ENCODE peak calls at places on chromosome 17, in eight cellular contexts. One of them, this sample, is unnamed.

GRCh38 chr17:73013816-73014663 is 78.4 kb downstream of the SLC39A11 start:
- DNase-seq in SK-N-MC: no peak
- DNase-seq in neural progenitor cell: peak; percentile 44
- DNase-seq in hepatocyte: no peak
- DNase-seq in GM23338: peak; percentile 34
- DNase-seq in MM.1S: no peak
- DNase-seq in astrocyte: peak; percentile 33
- DNase-seq in GM23248: peak; percentile 3
- DNase-seq in this sample: peak; percentile 12

GRCh38 chr17:32553168-32553567 is 66.4 kb downstream of the CDK5R1 start:
- DNase-seq in SK-N-MC: no peak
- DNase-seq in neural progenitor cell: no peak
- DNase-seq in hepatocyte: no peak
- DNase-seq in GM23338: no peak
- DNase-seq in MM.1S: no peak
- DNase-seq in astrocyte: no peak
- DNase-seq in GM23248: no peak
- DNase-seq in this sample: no peak

GRCh38 chr17:37220609-37220953 is 155.2 kb upstream of the C17orf78 start:
- DNase-seq in SK-N-MC: no peak
- DNase-seq in neural progenitor cell: peak; percentile 57
- DNase-seq in hepatocyte: peak; percentile 28
- DNase-seq in GM23338: peak; percentile 60
- DNase-seq in MM.1S: peak; percentile 12
- DNase-seq in astrocyte: no peak
- DNase-seq in GM23248: peak; percentile 65
- DNase-seq in this sample: no peak

GRCh38 chr17:10276436-10276835 is 78.0 kb upstream of the GAS7 start:
- DNase-seq in SK-N-MC: no peak
- DNase-seq in neural progenitor cell: peak; percentile 11
- DNase-seq in hepatocyte: no peak
- DNase-seq in GM23338: peak; percentile 44
- DNase-seq in MM.1S: no peak
- DNase-seq in astrocyte: no peak
- DNase-seq in GM23248: no peak
- DNase-seq in this sample: no peak

GRCh38 chr17:64515419-64515818 is 8.6 kb downstream of the CEP95 start:
- DNase-seq in SK-N-MC: no peak
- DNase-seq in neural progenitor cell: no peak
- DNase-seq in hepatocyte: no peak
- DNase-seq in GM23338: no peak
- DNase-seq in MM.1S: no peak
- DNase-seq in astrocyte: no peak
- DNase-seq in GM23248: no peak
- DNase-seq in this sample: no peak

GRCh38 chr17:58446086-58446485 is 28.8 kb upstream of the RNF43 start:
- DNase-seq in SK-N-MC: no peak
- DNase-seq in neural progenitor cell: no peak
- DNase-seq in hepatocyte: no peak
- DNase-seq in GM23338: peak; percentile 17
- DNase-seq in MM.1S: no peak
- DNase-seq in astrocyte: no peak
- DNase-seq in GM23248: no peak
- DNase-seq in this sample: no peak

GRCh38 chr17:80795737-80796136 is 195.9 kb upstream of the CHMP6 start:
- DNase-seq in SK-N-MC: no peak
- DNase-seq in neural progenitor cell: no peak
- DNase-seq in hepatocyte: no peak
- DNase-seq in GM23338: no peak
- DNase-seq in MM.1S: no peak
- DNase-seq in astrocyte: no peak
- DNase-seq in GM23248: no peak
- DNase-seq in this sample: peak; percentile 19

GRCh38 chr17:82332669-82333278 is 792 bp downstream of the SECTM1 start:
- DNase-seq in SK-N-MC: no peak
- DNase-seq in neural progenitor cell: no peak
- DNase-seq in hepatocyte: peak; percentile 76
- DNase-seq in GM23338: peak; percentile 37
- DNase-seq in MM.1S: peak; percentile 71
- DNase-seq in astrocyte: peak; percentile 54
- DNase-seq in GM23248: peak; percentile 84
- DNase-seq in this sample: peak; percentile 62

GRCh38 chr17:18362509-18363020 is 785 bp downstream of the SHMT1 start:
- DNase-seq in SK-N-MC: no peak
- DNase-seq in neural progenitor cell: peak; percentile 55
- DNase-seq in hepatocyte: peak; percentile 52
- DNase-seq in GM23338: peak; percentile 50
- DNase-seq in MM.1S: peak; percentile 21
- DNase-seq in astrocyte: peak; percentile 18
- DNase-seq in GM23248: peak; percentile 12
- DNase-seq in this sample: peak; percentile 33

GRCh38 chr17:1001640-1002411 is 4.9 kb downstream of the TIMM22 start:
- DNase-seq in SK-N-MC: no peak
- DNase-seq in neural progenitor cell: no peak
- DNase-seq in hepatocyte: no peak
- DNase-seq in GM23338: no peak
- DNase-seq in MM.1S: no peak
- DNase-seq in astrocyte: peak; percentile 72
- DNase-seq in GM23248: peak; percentile 87
- DNase-seq in this sample: peak; percentile 78

GRCh38 chr17:34620458-34620857 is 41.1 kb downstream of the TMEM132E start:
- DNase-seq in SK-N-MC: no peak
- DNase-seq in neural progenitor cell: no peak
- DNase-seq in hepatocyte: no peak
- DNase-seq in GM23338: no peak
- DNase-seq in MM.1S: no peak
- DNase-seq in astrocyte: no peak
- DNase-seq in GM23248: no peak
- DNase-seq in this sample: no peak

GRCh38 chr17:29590261-29590978 is 972 bp upstream of the GIT1 start:
- DNase-seq in SK-N-MC: no peak
- DNase-seq in neural progenitor cell: no peak
- DNase-seq in hepatocyte: no peak
- DNase-seq in GM23338: no peak
- DNase-seq in MM.1S: no peak
- DNase-seq in astrocyte: peak; percentile 62
- DNase-seq in GM23248: peak; percentile 87
- DNase-seq in this sample: peak; percentile 71

GRCh38 chr17:35082073-35082657 is 18.7 kb upstream of the RFFL start:
- DNase-seq in SK-N-MC: peak; percentile 71
- DNase-seq in neural progenitor cell: no peak
- DNase-seq in hepatocyte: no peak
- DNase-seq in GM23338: no peak
- DNase-seq in MM.1S: peak; percentile 68
- DNase-seq in astrocyte: peak; percentile 87
- DNase-seq in GM23248: peak; percentile 87
- DNase-seq in this sample: peak; percentile 90

GRCh38 chr17:43924558-43924957 is 17.2 kb upstream of the MPP2 start:
- DNase-seq in SK-N-MC: no peak
- DNase-seq in neural progenitor cell: no peak
- DNase-seq in hepatocyte: peak; percentile 33
- DNase-seq in GM23338: no peak
- DNase-seq in MM.1S: no peak
- DNase-seq in astrocyte: no peak
- DNase-seq in GM23248: no peak
- DNase-seq in this sample: no peak

GRCh38 chr17:43932357-43932756 is 9.9 kb downstream of the PPY start:
- DNase-seq in SK-N-MC: no peak
- DNase-seq in neural progenitor cell: no peak
- DNase-seq in hepatocyte: no peak
- DNase-seq in GM23338: no peak
- DNase-seq in MM.1S: no peak
- DNase-seq in astrocyte: no peak
- DNase-seq in GM23248: no peak
- DNase-seq in this sample: no peak

GRCh38 chr17:43931062-43931571 is 11.2 kb downstream of the PPY start:
- DNase-seq in SK-N-MC: no peak
- DNase-seq in neural progenitor cell: no peak
- DNase-seq in hepatocyte: peak; percentile 56
- DNase-seq in GM23338: no peak
- DNase-seq in MM.1S: no peak
- DNase-seq in astrocyte: no peak
- DNase-seq in GM23248: no peak
- DNase-seq in this sample: no peak

GRCh38 chr17:43928606-43929005 is 13.7 kb downstream of the PPY start:
- DNase-seq in SK-N-MC: no peak
- DNase-seq in neural progenitor cell: no peak
- DNase-seq in hepatocyte: peak; percentile 32
- DNase-seq in GM23338: no peak
- DNase-seq in MM.1S: no peak
- DNase-seq in astrocyte: no peak
- DNase-seq in GM23248: no peak
- DNase-seq in this sample: no peak

DNA sequence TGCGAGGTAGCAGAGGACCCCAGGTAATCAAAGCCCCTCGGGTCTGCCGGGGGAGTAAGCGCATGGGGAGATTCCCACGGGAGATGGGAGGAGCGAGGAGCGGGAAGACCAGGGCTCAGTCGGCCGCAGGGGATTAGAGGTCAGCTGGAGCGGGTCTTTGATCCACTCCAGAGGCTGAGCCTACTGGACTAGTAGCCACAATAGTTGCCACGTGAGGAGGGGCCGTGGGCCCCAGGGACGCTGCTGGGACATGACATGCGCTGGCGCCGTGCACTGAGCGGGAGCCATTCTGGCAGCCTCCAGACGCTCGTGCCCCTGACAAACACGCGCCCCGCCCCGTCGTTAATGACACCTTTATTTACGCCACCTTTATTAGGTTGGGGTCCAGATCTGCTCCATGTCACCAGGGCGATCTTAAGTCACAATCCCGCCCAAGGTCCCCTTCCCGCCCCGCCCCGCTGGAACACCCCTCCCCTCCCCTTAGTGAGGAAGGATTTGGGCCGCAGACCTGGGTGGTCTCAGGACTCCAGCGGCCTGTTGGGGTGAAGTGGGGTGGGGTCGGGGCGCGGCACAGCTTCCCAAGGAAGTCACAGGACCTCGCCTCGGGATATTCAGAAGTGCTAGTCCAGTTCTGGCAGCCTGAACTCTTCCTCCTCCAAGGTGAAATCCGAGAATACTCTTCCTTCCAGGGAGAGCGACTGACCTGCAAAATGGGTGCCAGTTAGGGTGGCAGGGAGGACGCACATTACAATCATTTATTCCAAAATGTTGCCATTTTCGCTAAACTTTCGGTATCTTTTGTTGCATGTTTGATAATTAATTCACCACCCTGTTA is 15.0 kb downstream of the PPY start:
- DNase-seq in SK-N-MC: no peak
- DNase-seq in neural progenitor cell: peak; percentile 69
- DNase-seq in hepatocyte: peak; percentile 38
- DNase-seq in GM23338: no peak
- DNase-seq in MM.1S: no peak
- DNase-seq in astrocyte: no peak
- DNase-seq in GM23248: peak; percentile 36
- DNase-seq in this sample: no peak
- TF ChIP-seq EZH2 in SK-N-MC: no peak
- TF ChIP-seq EZH2 in neural progenitor cell: peak; percentile 37
- TF ChIP-seq EZH2 in hepatocyte: no peak
- TF ChIP-seq EZH2 in GM23338: peak; percentile 33
- TF ChIP-seq EZH2 in MM.1S: no peak
- TF ChIP-seq EZH2 in astrocyte: peak; percentile 78
- TF ChIP-seq EZH2 in GM23248: no peak
- TF ChIP-seq EZH2 in this sample: no peak

GRCh38 chr17:76077582-76078110 is 1.3 kb upstream of the ZACN start:
- DNase-seq in SK-N-MC: no peak
- DNase-seq in neural progenitor cell: no peak
- DNase-seq in hepatocyte: no peak
- DNase-seq in GM23338: peak; percentile 20
- DNase-seq in MM.1S: no peak
- DNase-seq in astrocyte: no peak
- DNase-seq in GM23248: no peak
- DNase-seq in this sample: no peak
- TF ChIP-seq EZH2 in SK-N-MC: no peak
- TF ChIP-seq EZH2 in neural progenitor cell: no peak
- TF ChIP-seq EZH2 in hepatocyte: no peak
- TF ChIP-seq EZH2 in GM23338: no peak
- TF ChIP-seq EZH2 in MM.1S: no peak
- TF ChIP-seq EZH2 in astrocyte: peak; percentile 21
- TF ChIP-seq EZH2 in GM23248: peak; percentile 71
- TF ChIP-seq EZH2 in this sample: peak; percentile 37

DNA sequence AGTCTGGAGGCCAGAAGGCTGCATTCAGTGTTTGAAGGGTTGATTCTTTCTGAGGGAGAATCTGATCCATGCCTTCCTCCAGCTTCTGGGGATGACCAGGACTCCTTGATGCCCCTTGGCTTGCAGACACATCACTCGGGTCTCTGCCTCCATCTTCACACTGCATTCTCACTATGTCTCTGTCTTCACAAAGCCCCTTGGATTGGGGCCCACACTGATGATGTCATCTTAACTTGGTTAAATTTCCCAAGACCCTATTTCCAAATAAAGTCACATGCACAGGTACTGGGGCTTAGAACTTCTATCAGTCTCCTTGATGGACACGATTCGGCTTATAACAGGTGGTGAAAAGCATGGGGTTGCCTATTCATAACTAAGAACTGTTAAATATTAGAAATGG is 112.1 kb upstream of the MYOCD start:
- DNase-seq in SK-N-MC: no peak
- DNase-seq in neural progenitor cell: no peak
- DNase-seq in hepatocyte: no peak
- DNase-seq in GM23338: no peak
- DNase-seq in MM.1S: no peak
- DNase-seq in astrocyte: no peak
- DNase-seq in GM23248: no peak
- DNase-seq in this sample: no peak
- TF ChIP-seq EZH2 in SK-N-MC: no peak
- TF ChIP-seq EZH2 in neural progenitor cell: no peak
- TF ChIP-seq EZH2 in hepatocyte: no peak
- TF ChIP-seq EZH2 in GM23338: no peak
- TF ChIP-seq EZH2 in MM.1S: no peak
- TF ChIP-seq EZH2 in astrocyte: no peak
- TF ChIP-seq EZH2 in GM23248: no peak
- TF ChIP-seq EZH2 in this sample: no peak

DNA sequence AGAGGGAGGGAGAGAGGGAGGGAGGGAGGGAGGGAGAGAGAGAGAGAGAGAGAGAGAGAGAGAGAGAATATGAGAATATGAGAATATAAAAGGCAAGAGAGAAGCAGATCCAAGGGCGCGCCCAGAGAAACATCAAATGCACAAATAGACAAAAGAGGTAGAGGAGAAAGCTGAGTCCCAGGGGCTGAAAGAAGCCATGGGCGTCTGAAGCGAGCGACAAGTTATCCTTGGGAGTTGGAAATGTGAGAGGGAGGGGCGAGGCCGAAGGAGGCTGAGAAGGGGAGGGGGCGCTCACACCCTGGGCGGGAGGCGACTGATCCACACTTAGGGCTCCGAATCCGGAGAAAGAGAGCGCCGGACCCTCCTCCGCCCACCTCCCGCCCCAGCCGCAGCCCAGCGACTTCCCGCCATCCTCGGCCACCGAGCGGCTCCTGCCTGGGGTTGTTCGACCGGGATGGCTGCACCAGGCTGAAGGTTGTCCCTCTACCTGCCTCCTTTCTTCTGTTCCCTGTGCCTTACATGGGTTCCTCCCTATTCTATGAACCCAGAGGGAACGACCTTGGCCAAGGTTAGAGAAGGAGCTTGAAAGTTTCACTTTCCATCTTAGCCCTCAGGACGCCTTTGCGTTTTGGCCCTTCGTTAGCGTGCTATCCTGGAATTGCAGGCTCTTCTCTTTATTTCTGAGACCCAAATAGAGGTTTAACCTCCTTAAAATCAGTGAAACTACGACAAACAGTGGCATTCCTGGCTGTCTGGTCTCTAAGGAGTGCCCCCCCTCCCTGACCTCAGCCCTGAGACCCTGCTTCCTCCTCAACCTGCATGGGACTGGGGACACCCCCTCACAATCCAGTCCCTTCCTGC is 21.2 kb upstream of the HOXB9 start:
- DNase-seq in SK-N-MC: no peak
- DNase-seq in neural progenitor cell: peak; percentile 45
- DNase-seq in hepatocyte: no peak
- DNase-seq in GM23338: peak; percentile 80
- DNase-seq in MM.1S: peak; percentile 70
- DNase-seq in astrocyte: no peak
- DNase-seq in GM23248: peak; percentile 36
- DNase-seq in this sample: peak; percentile 21
- TF ChIP-seq EZH2 in SK-N-MC: no peak
- TF ChIP-seq EZH2 in neural progenitor cell: peak; percentile 69
- TF ChIP-seq EZH2 in hepatocyte: peak; percentile 44
- TF ChIP-seq EZH2 in GM23338: peak; percentile 48
- TF ChIP-seq EZH2 in MM.1S: no peak
- TF ChIP-seq EZH2 in astrocyte: peak; percentile 42
- TF ChIP-seq EZH2 in GM23248: no peak
- TF ChIP-seq EZH2 in this sample: peak; percentile 76

This sample was measured in fibroblast of lung.